ENCODE peak calls at places on chromosomes 6 and 20, in seven cellular contexts. One of them, this sample, is unnamed.

GRCh38 chr6:23445157-23445710 is 680.8 kb upstream of the NRSN1 start:
- DNase-seq in GM23338: no peak
- DNase-seq in GM12878: no peak
- DNase-seq in ovary: no peak
- DNase-seq in pancreas: no peak
- DNase-seq in MM.1S: no peak
- DNase-seq in PC-3: no peak
- DNase-seq in this sample: no peak

GRCh38 chr6:170207586-170207985 is 83.3 kb downstream of the DLL1 start:
- DNase-seq in GM23338: no peak
- DNase-seq in GM12878: no peak
- DNase-seq in ovary: no peak
- DNase-seq in pancreas: no peak
- DNase-seq in MM.1S: no peak
- DNase-seq in PC-3: no peak
- DNase-seq in this sample: no peak

GRCh38 chr6:136608991-136609390 is 58.8 kb upstream of the MAP7 start:
- DNase-seq in GM23338: no peak
- DNase-seq in GM12878: no peak
- DNase-seq in ovary: no peak
- DNase-seq in pancreas: no peak
- DNase-seq in MM.1S: no peak
- DNase-seq in PC-3: peak; percentile 50
- DNase-seq in this sample: no peak

GRCh38 chr20:39607124-39607523 is 645.0 kb downstream of the DHX35 start:
- DNase-seq in GM23338: no peak
- DNase-seq in GM12878: no peak
- DNase-seq in ovary: no peak
- DNase-seq in pancreas: no peak
- DNase-seq in MM.1S: no peak
- DNase-seq in PC-3: no peak
- DNase-seq in this sample: no peak

GRCh38 chr20:6562111-6562510 is 205.4 kb upstream of the BMP2 start:
- DNase-seq in GM23338: no peak
- DNase-seq in GM12878: no peak
- DNase-seq in ovary: no peak
- DNase-seq in pancreas: no peak
- DNase-seq in MM.1S: no peak
- DNase-seq in PC-3: peak; percentile 70
- DNase-seq in this sample: no peak

GRCh38 chr6:25301358-25301757 is 22.2 kb downstream of the CARMIL1 start:
- DNase-seq in GM23338: no peak
- DNase-seq in GM12878: no peak
- DNase-seq in ovary: no peak
- DNase-seq in pancreas: no peak
- DNase-seq in MM.1S: peak; percentile 45
- DNase-seq in PC-3: no peak
- DNase-seq in this sample: no peak

GRCh38 chr20:19497064-19497463 is 261.0 kb upstream of the RIN2 start:
- DNase-seq in GM23338: no peak
- DNase-seq in GM12878: no peak
- DNase-seq in ovary: no peak
- DNase-seq in pancreas: no peak
- DNase-seq in MM.1S: no peak
- DNase-seq in PC-3: peak; percentile 40
- DNase-seq in this sample: no peak

GRCh38 chr6:699319-699718 is 6.4 kb upstream of the EXOC2 start:
- DNase-seq in GM23338: no peak
- DNase-seq in GM12878: no peak
- DNase-seq in ovary: no peak
- DNase-seq in pancreas: no peak
- DNase-seq in MM.1S: no peak
- DNase-seq in PC-3: no peak
- DNase-seq in this sample: no peak

GRCh38 chr6:193773-194310 is 98.4 kb upstream of the DUSP22 start:
- DNase-seq in GM23338: no peak
- DNase-seq in GM12878: peak; percentile 93
- DNase-seq in ovary: no peak
- DNase-seq in pancreas: no peak
- DNase-seq in MM.1S: peak; percentile 74
- DNase-seq in PC-3: no peak
- DNase-seq in this sample: no peak

GRCh38 chr6:40922281-40922680 is 116.7 kb downstream of the UNC5CL start:
- DNase-seq in GM23338: no peak
- DNase-seq in GM12878: no peak
- DNase-seq in ovary: no peak
- DNase-seq in pancreas: no peak
- DNase-seq in MM.1S: no peak
- DNase-seq in PC-3: peak; percentile 17
- DNase-seq in this sample: no peak

GRCh38 chr6:155033021-155033801 is 38.1 kb downstream of the TIAM2 start:
- DNase-seq in GM23338: no peak
- DNase-seq in GM12878: no peak
- DNase-seq in ovary: no peak
- DNase-seq in pancreas: no peak
- DNase-seq in MM.1S: no peak
- DNase-seq in PC-3: no peak
- DNase-seq in this sample: no peak

GRCh38 chr6:42781811-42782688 is at the start of gene BICRAL:
- DNase-seq in GM23338: peak; percentile 71
- DNase-seq in GM12878: no peak
- DNase-seq in ovary: peak; percentile 68
- DNase-seq in pancreas: peak; percentile 72
- DNase-seq in MM.1S: peak; percentile 58
- DNase-seq in PC-3: peak; percentile 78
- DNase-seq in this sample: peak; percentile 76

GRCh38 chr6:12136905-12137304 is 124.8 kb downstream of the HIVEP1 start:
- DNase-seq in GM23338: no peak
- DNase-seq in GM12878: no peak
- DNase-seq in ovary: no peak
- DNase-seq in pancreas: no peak
- DNase-seq in MM.1S: no peak
- DNase-seq in PC-3: peak; percentile 70
- DNase-seq in this sample: no peak

GRCh38 chr6:12134991-12135390 is 122.9 kb downstream of the HIVEP1 start:
- DNase-seq in GM23338: no peak
- DNase-seq in GM12878: no peak
- DNase-seq in ovary: no peak
- DNase-seq in pancreas: no peak
- DNase-seq in MM.1S: no peak
- DNase-seq in PC-3: no peak
- DNase-seq in this sample: no peak

GRCh38 chr6:12129523-12129922 is 117.4 kb downstream of the HIVEP1 start:
- DNase-seq in GM23338: no peak
- DNase-seq in GM12878: no peak
- DNase-seq in ovary: no peak
- DNase-seq in pancreas: no peak
- DNase-seq in MM.1S: no peak
- DNase-seq in PC-3: no peak
- DNase-seq in this sample: no peak

GRCh38 chr6:12134581-12134980 is 122.5 kb downstream of the HIVEP1 start:
- DNase-seq in GM23338: no peak
- DNase-seq in GM12878: no peak
- DNase-seq in ovary: no peak
- DNase-seq in pancreas: no peak
- DNase-seq in MM.1S: no peak
- DNase-seq in PC-3: no peak
- DNase-seq in this sample: no peak

DNA sequence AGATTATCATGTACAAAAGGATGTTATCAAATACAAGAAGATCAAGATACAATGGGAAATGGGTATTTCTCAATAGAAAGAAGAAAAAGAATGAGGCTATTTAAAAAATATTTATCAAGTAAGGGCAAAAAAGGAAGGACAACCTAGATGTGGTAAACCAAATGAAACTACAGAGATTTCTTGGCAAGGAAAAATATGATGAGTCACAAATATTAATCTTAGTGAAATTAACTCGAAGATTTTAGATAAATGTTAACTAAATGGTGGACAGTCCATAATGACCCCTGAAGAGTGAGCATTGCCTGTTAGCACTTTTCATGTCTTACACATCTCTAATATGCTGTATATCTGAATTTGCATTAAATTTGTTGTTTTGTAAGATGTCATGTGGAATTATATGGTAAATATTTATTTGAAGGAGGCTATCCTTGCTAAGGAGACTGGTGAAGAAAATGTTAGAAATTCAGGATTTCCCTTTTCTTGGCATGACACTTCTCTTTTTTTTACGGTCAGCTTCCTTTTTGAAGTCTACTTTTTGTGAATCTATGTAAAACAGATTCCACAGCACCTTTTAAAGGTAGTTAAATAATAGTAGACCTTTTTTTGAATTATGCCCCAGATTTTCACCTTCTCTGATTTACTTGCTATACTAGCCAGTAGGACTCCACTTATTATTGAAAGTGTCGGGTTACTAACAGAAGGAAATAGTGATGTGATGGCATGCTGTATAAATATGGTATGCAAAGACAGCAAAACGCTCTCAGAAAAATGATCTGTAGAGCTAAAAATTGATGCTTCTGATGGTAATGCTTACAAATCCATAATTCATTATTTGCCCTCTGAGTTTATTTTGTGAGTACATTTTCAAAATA is 120.5 kb downstream of the HIVEP1 start:
- DNase-seq in GM23338: no peak
- DNase-seq in GM12878: no peak
- DNase-seq in ovary: no peak
- DNase-seq in pancreas: no peak
- DNase-seq in MM.1S: no peak
- DNase-seq in PC-3: peak; percentile 32
- DNase-seq in this sample: no peak
- TF ChIP-seq CTCF in GM23338: no peak
- TF ChIP-seq CTCF in GM12878: no peak
- TF ChIP-seq CTCF in ovary: no peak
- TF ChIP-seq CTCF in pancreas: no peak
- TF ChIP-seq CTCF in MM.1S: no peak
- TF ChIP-seq CTCF in PC-3: no peak
- TF ChIP-seq CTCF in this sample: no peak

DNA sequence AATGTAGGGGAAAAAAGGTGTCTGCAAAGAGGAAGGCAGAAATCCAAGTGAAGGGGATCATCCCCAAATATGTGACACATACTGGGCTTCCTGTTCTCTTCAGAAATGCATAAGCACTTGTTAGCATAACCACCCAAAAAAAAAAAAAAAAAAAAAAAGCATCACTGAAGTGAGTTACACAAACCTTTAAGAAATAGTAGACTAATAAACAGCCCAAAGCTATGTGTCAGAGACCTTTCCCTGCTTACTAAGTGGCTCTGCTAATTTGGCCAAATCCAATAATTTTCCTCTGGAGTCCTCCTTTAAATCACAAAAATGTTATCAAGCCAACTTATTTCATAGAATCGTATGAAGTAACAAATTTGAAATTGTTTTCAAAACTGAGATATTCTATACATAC is 7.5 kb upstream of the DST start:
- DNase-seq in GM23338: no peak
- DNase-seq in GM12878: no peak
- DNase-seq in ovary: no peak
- DNase-seq in pancreas: no peak
- DNase-seq in MM.1S: no peak
- DNase-seq in PC-3: no peak
- DNase-seq in this sample: no peak
- H3K4me1 ChIP-seq in GM23338: peaks cover 24% of the 10 kb centered on the region
- H3K4me1 ChIP-seq in GM12878: no peaks in the 10 kb centered on the region
- H3K4me1 ChIP-seq in ovary: peaks cover 5% of the 10 kb centered on the region
- H3K4me1 ChIP-seq in pancreas: peaks cover 6% of the 10 kb centered on the region
- H3K4me1 ChIP-seq in MM.1S: no peaks in the 10 kb centered on the region
- H3K4me1 ChIP-seq in PC-3: peaks cover 47% of the 10 kb centered on the region
- H3K4me1 ChIP-seq in this sample: peaks cover 15% of the 10 kb centered on the region

DNA sequence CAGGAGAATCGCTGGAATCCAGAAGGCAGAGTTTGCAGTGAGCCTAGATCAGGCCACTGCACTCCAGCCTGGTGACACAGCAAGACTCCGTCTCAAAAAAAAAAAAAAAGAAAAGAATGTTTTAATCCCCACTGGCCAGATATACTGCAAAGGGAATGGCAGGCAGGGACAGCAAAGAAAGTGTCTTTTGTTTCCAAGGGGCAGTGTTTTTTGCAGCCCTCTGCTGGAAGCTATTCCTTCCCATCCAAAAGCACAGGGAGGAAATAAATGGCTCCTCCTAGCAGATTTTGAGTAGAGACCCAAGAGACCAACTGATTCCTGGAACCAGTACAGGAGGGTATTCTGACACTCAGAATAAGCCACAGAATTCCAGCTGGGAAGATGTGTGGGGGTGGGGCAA is 112.5 kb upstream of the STMND1 start:
- DNase-seq in GM23338: no peak
- DNase-seq in GM12878: no peak
- DNase-seq in ovary: no peak
- DNase-seq in pancreas: no peak
- DNase-seq in MM.1S: no peak
- DNase-seq in PC-3: no peak
- DNase-seq in this sample: no peak
- TF ChIP-seq CTCF in GM23338: no peak
- TF ChIP-seq CTCF in GM12878: no peak
- TF ChIP-seq CTCF in ovary: no peak
- TF ChIP-seq CTCF in pancreas: no peak
- TF ChIP-seq CTCF in MM.1S: no peak
- TF ChIP-seq CTCF in PC-3: no peak
- TF ChIP-seq CTCF in this sample: no peak

GRCh38 chr6:111841822-111842221 is 31.4 kb downstream of the FYN start:
- DNase-seq in GM23338: no peak
- DNase-seq in GM12878: peak; percentile 60
- DNase-seq in ovary: no peak
- DNase-seq in pancreas: no peak
- DNase-seq in MM.1S: no peak
- DNase-seq in PC-3: no peak
- DNase-seq in this sample: peak; percentile 58

GRCh38 chr6:111842891-111843290 is 30.4 kb downstream of the FYN start:
- DNase-seq in GM23338: peak; percentile 57
- DNase-seq in GM12878: no peak
- DNase-seq in ovary: no peak
- DNase-seq in pancreas: no peak
- DNase-seq in MM.1S: peak; percentile 82
- DNase-seq in PC-3: no peak
- DNase-seq in this sample: no peak

GRCh38 chr6:111842271-111842822 is 30.9 kb downstream of the FYN start:
- DNase-seq in GM23338: no peak
- DNase-seq in GM12878: no peak
- DNase-seq in ovary: no peak
- DNase-seq in pancreas: no peak
- DNase-seq in MM.1S: no peak
- DNase-seq in PC-3: no peak
- DNase-seq in this sample: no peak

GRCh38 chr6:111838749-111839484 is 34.3 kb downstream of the FYN start:
- DNase-seq in GM23338: no peak
- DNase-seq in GM12878: no peak
- DNase-seq in ovary: no peak
- DNase-seq in pancreas: no peak
- DNase-seq in MM.1S: no peak
- DNase-seq in PC-3: no peak
- DNase-seq in this sample: no peak

DNA sequence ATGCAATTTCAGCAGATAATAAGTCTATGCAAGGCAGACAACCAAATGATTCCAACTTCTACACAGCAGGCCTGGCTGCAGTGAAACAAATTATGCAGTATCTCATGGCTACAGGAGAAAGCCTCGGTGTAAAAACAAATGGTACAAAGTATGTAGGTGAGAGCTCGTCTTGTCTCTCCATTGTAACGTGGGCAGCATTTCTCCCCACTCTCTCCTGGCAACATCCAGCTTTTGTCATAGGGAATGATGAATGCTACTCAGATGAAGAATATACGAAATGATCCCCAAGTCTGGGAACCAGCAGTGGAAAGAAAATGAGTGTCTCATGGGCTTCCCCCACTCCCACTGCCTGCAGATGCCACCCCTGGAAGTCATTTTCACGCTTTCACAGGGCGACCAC is 32.4 kb downstream of the FYN start:
- DNase-seq in GM23338: no peak
- DNase-seq in GM12878: no peak
- DNase-seq in ovary: no peak
- DNase-seq in pancreas: no peak
- DNase-seq in MM.1S: no peak
- DNase-seq in PC-3: no peak
- DNase-seq in this sample: no peak
- H3K4me1 ChIP-seq in GM23338: peaks cover 34% of the 10 kb centered on the region
- H3K4me1 ChIP-seq in GM12878: peaks cover 75% of the 10 kb centered on the region
- H3K4me1 ChIP-seq in ovary: peaks cover 11% of the 10 kb centered on the region
- H3K4me1 ChIP-seq in pancreas: no peaks in the 10 kb centered on the region
- H3K4me1 ChIP-seq in MM.1S: peaks cover 40% of the 10 kb centered on the region
- H3K4me1 ChIP-seq in PC-3: no peaks in the 10 kb centered on the region
- H3K4me1 ChIP-seq in this sample: peaks cover 5% of the 10 kb centered on the region